ENCODE peak calls at places on chromosome 16, in six cellular contexts. W is activated CD4-positive, CD25-positive, alpha-beta regulatory T cell; R is HFFc6; M is DMS 273 treated with DMSO at 0.1 percent for 48 hours; I is nephron progenitor cell; X is AML-193. O is an unnamed sample.

GRCh38 chr16:68496689-68497088 is 42.4 kb upstream of the ZFP90 start:
- DNase-seq in M (no peak), I (no peak), X (no peak), W (no peak), R (no peak), O (no peak)

GRCh38 chr16:67547423-67548264 is 14.7 kb upstream of the CTCF start:
- DNase-seq in I (no peak), W (peak; percentile 43), R (no peak), X (no peak), M (no peak), O (peak; percentile 21)

GRCh38 chr16:69848635-69849545 is 86.8 kb downstream of the WWP2 start:
- DNase-seq in I (peak; percentile 31), X (no peak), R (peak; percentile 86), M (no peak), W (no peak), O (no peak)

GRCh38 chr16:11379420-11379819 is 34.2 kb downstream of the RMI2 start:
- DNase-seq in I (no peak), W (no peak), M (no peak), R (no peak), X (no peak), O (no peak)

GRCh38 chr16:2858245-2859025 is 465 bp upstream of the PRSS22 start:
- DNase-seq in M (no peak), W (no peak), I (no peak), X (no peak), R (no peak), O (peak; percentile 21)

GRCh38 chr16:51313204-51313603 is 162.1 kb upstream of the SALL1 start:
- DNase-seq in X (no peak), W (no peak), I (no peak), R (no peak), M (no peak), O (peak; percentile 67)

GRCh38 chr16:30805056-30805369 is 18.0 kb upstream of the ZNF629 start:
- DNase-seq in X (no peak), R (peak; percentile 17), W (no peak), M (no peak), I (no peak), O (no peak)

GRCh38 chr16:66553223-66553622 is 847 bp downstream of the CKLF start:
- DNase-seq in R (no peak), W (no peak), X (no peak), I (no peak), M (no peak), O (no peak)

GRCh38 chr16:89860747-89861304 is 12.6 kb upstream of the TCF25 start:
- DNase-seq in W (peak; percentile 50), M (no peak), X (peak; percentile 30), R (peak; percentile 20), I (peak; percentile 80), O (peak; percentile 49)

GRCh38 chr16:30829130-30830071 is 42.4 kb upstream of the ZNF629 start:
- DNase-seq in I (no peak), R (no peak), W (no peak), X (no peak), M (no peak), O (no peak)

GRCh38 chr16:78175287-78175686 is 75.8 kb downstream of the WWOX start:
- DNase-seq in R (no peak), M (no peak), W (no peak), I (no peak), X (no peak), O (no peak)

GRCh38 chr16:30953511-30954124 is 3.9 kb upstream of the SETD1A start:
- DNase-seq in M (peak; percentile 71), X (peak; percentile 78), W (peak; percentile 18), R (peak; percentile 56), I (peak; percentile 82), O (peak; percentile 52)

GRCh38 chr16:25260416-25260815 is 2.8 kb upstream of the ZKSCAN2 start:
- DNase-seq in X (no peak), M (no peak), R (no peak), W (no peak), I (no peak), O (no peak)

GRCh38 chr16:5062790-5063765 is 2.7 kb downstream of the C16orf89 start:
- DNase-seq in R (no peak), I (no peak), W (no peak), X (no peak), M (no peak), O (no peak)

GRCh38 chr16:56263711-56264608 is 72.7 kb downstream of the GNAO1 start:
- DNase-seq in M (peak; percentile 25), R (no peak), W (no peak), X (no peak), I (peak; percentile 56), O (peak; percentile 70)

GRCh38 chr16:63617047-63617989 is 1504.5 kb downstream of the CDH11 start:
- DNase-seq in I (no peak), M (no peak), R (no peak), X (no peak), W (no peak), O (no peak)

GRCh38 chr16:85376292-85377095 is 236.6 kb upstream of the GSE1 start:
- DNase-seq in X (no peak), W (no peak), M (no peak), I (no peak), R (no peak), O (no peak)

GRCh38 chr16:26992661-26993365 is 73.9 kb upstream of the C16orf82 start:
- DNase-seq in X (no peak), I (peak; percentile 7), M (no peak), W (no peak), R (no peak), O (no peak)

GRCh38 chr16:67528222-67528869 is at the start of gene RIPOR1:
- DNase-seq in W (no peak), M (no peak), R (no peak), X (no peak), I (peak; percentile 76), O (no peak)

GRCh38 chr16:81366316-81366932 is 51.7 kb downstream of the GAN start:
- DNase-seq in W (no peak), I (peak; percentile 8), X (peak; percentile 58), R (peak; percentile 53), M (peak; percentile 34), O (peak; percentile 76)

GRCh38 chr16:65745-66144 is 6.7 kb downstream of the RHBDF1 start:
- DNase-seq in R (peak; percentile 73), I (peak; percentile 87), W (peak; percentile 69), M (peak; percentile 36), X (peak; percentile 78), O (peak; percentile 61)

GRCh38 chr16:86930001-86930400 is 351.7 kb downstream of the FOXL1 start:
- DNase-seq in M (no peak), W (no peak), X (no peak), R (no peak), I (no peak), O (no peak)

GRCh38 chr16:84482001-84482891 is 22.2 kb downstream of the MEAK7 start:
- DNase-seq in W (no peak), M (no peak), I (no peak), R (no peak), X (no peak), O (no peak)

GRCh38 chr16:25038239-25038954 is 23.2 kb upstream of the ARHGAP17 start:
- DNase-seq in R (no peak), W (no peak), X (no peak), M (no peak), I (no peak), O (no peak)

GRCh38 chr16:3458278-3458851 is 14.9 kb downstream of the NAA60 start:
- DNase-seq in R (peak; percentile 32), M (no peak), I (no peak), X (no peak), W (no peak), O (no peak)

GRCh38 chr16:57786632-57787518 is 15.4 kb downstream of the KIFC3 start:
- DNase-seq in M (no peak), R (no peak), W (no peak), I (no peak), X (no peak), O (no peak)

GRCh38 chr16:85808926-85809325 is 9.4 kb downstream of the COX4I1 start:
- DNase-seq in I (no peak), X (no peak), R (no peak), M (no peak), W (no peak), O (no peak)

GRCh38 chr16:51049678-51050378 is 101.2 kb downstream of the SALL1 start:
- DNase-seq in R (no peak), I (no peak), X (no peak), M (no peak), W (no peak), O (no peak)

GRCh38 chr16:48450367-48450766 is 65.2 kb upstream of the SIAH1 start:
- DNase-seq in M (no peak), W (no peak), I (no peak), R (no peak), X (no peak), O (no peak)

GRCh38 chr16:25264599-25264998 is 7.0 kb upstream of the ZKSCAN2 start:
- DNase-seq in M (no peak), W (no peak), I (peak; percentile 56), X (peak; percentile 8), R (no peak), O (no peak)

GRCh38 chr16:49639739-49640388 is 216.0 kb downstream of the ZNF423 start:
- DNase-seq in X (no peak), M (no peak), R (no peak), I (peak; percentile 76), W (no peak), O (no peak)

GRCh38 chr16:86625821-86626220 is 47.5 kb downstream of the FOXL1 start:
- DNase-seq in I (no peak), M (no peak), X (no peak), W (no peak), R (no peak), O (no peak)

GRCh38 chr16:87129771-87130170 is 187.4 kb downstream of the C16orf95 start:
- DNase-seq in W (no peak), X (no peak), R (peak; percentile 69), M (no peak), I (no peak), O (no peak)

GRCh38 chr16:85027349-85027967 is at the start of gene KIAA0513:
- DNase-seq in X (peak; percentile 78), M (peak; percentile 61), W (peak; percentile 96), I (peak; percentile 98), R (peak; percentile 80), O (peak; percentile 84)

GRCh38 chr16:2023098-2023925 is 3.4 kb upstream of the NHERF2 start:
- DNase-seq in R (peak; percentile 80), I (peak; percentile 99), M (peak; percentile 61), X (peak; percentile 71), W (peak; percentile 96), O (peak; percentile 86)

GRCh38 chr16:28098959-28099945 is 35.7 kb upstream of the GSG1L start:
- DNase-seq in I (no peak), W (no peak), M (no peak), R (no peak), X (no peak), O (no peak)

GRCh38 chr16:57892041-57892440 is 78.9 kb downstream of the CNGB1 start:
- DNase-seq in I (no peak), W (no peak), M (no peak), R (peak; percentile 34), X (no peak), O (no peak)

O was measured in NCI-H2171 treated with DMSO at 0.1 percent for 48 hours.